ENCODE peak calls at places on chromosomes 2 and 18, in nine cellular contexts. Z is AG10803; K is right atrium auricular region; T is stimulated activated CD4-positive, alpha-beta T cell treated with anti-CD3 and anti-CD28 coated beads, Interleukin-2, amount 100 ng/mL, for 24 hours; M is T-helper 9 cell; Q is NCI-H2081; D is fibroblast of mammary gland; H is effector memory CD8-positive, alpha-beta T cell; C is GM18507. X is an unnamed sample.

GRCh38 chr2:172088245-172089004 is 3.1 kb downstream of the DLX1 start:
- DNase-seq in Z (no peak), T (no peak), M (no peak), C (no peak), K (no peak), D (no peak), H (no peak), Q (no peak), X (no peak)

GRCh38 chr2:213288913-213289700 is 4.8 kb downstream of the SPAG16 start:
- DNase-seq in K (no peak), C (no peak), Q (no peak), T (no peak), Z (peak), M (no peak), H (no peak), D (peak), X (no peak)

GRCh38 chr2:216838146-216838545 is 21.7 kb downstream of the TNP1 start:
- DNase-seq in C (no peak), D (no peak), Z (no peak), K (no peak), T (no peak), M (no peak), H (no peak), Q (no peak), X (no peak)

GRCh38 chr18:59050661-59051057 is 89.0 kb upstream of the SEC11C start:
- DNase-seq in T (no peak), C (no peak), K (no peak), Q (no peak), M (no peak), H (no peak), D (no peak), Z (no peak), X (no peak)

GRCh38 chr18:35267161-35267651 is 22.8 kb downstream of the ZSCAN30 start:
- DNase-seq in H (peak), Z (peak), Q (peak), M (peak), C (no peak), T (peak), K (peak), D (peak), X (no peak)

GRCh38 chr2:2530334-2530733 is 199.3 kb upstream of the MYT1L start:
- DNase-seq in D (no peak), M (no peak), C (no peak), T (no peak), Q (no peak), H (no peak), Z (no peak), K (no peak), X (no peak)

GRCh38 chr2:15943914-15944313 is 3.6 kb downstream of the MYCN start:
- DNase-seq in H (no peak), Z (no peak), D (no peak), M (no peak), K (no peak), C (no peak), Q (no peak), T (no peak), X (peak)

GRCh38 chr2:50594233-50594632 is 437.7 kb downstream of the NRXN1 start:
- DNase-seq in C (no peak), K (no peak), H (no peak), D (no peak), T (no peak), M (no peak), Q (peak), Z (no peak), X (no peak)

GRCh38 chr18:36849288-36850011 is 20.5 kb downstream of the KIAA1328 start:
- DNase-seq in T (no peak), Q (no peak), M (no peak), C (no peak), H (no peak), D (peak), Z (peak), K (no peak), X (no peak)

GRCh38 chr2:201858781-201859180 is 52.4 kb downstream of the CDK15 start:
- DNase-seq in D (peak), Z (peak), M (no peak), H (no peak), K (no peak), C (no peak), Q (no peak), T (peak), X (peak)

GRCh38 chr2:237299897-237300296 is 114.1 kb downstream of the COL6A3 start:
- DNase-seq in C (no peak), Z (peak), Q (no peak), T (no peak), K (no peak), D (peak), M (no peak), H (no peak), X (peak)

GRCh38 chr2:152120430-152120829 is 21.6 kb upstream of the CACNB4 start:
- DNase-seq in H (no peak), M (no peak), T (no peak), Z (no peak), C (no peak), Q (no peak), K (no peak), D (no peak), X (no peak)

GRCh38 chr18:63073481-63073880 is 246.1 kb downstream of the BCL2 start:
- DNase-seq in H (peak), M (no peak), T (no peak), Z (no peak), K (no peak), Q (no peak), D (no peak), C (peak), X (no peak)

GRCh38 chr2:233003658-233004555 is 9.1 kb downstream of the NGEF start:
- DNase-seq in T (no peak), Q (no peak), D (no peak), M (no peak), H (no peak), C (no peak), Z (no peak), K (peak), X (no peak)

GRCh38 chr2:32135409-32135808 is 30.3 kb upstream of the SLC30A6 start:
- DNase-seq in Z (peak), K (no peak), D (peak), Q (peak), M (no peak), C (peak), T (no peak), H (no peak), X (peak)

GRCh38 chr18:59546164-59546563 is 151.1 kb downstream of the CCBE1 start:
- DNase-seq in K (no peak), H (no peak), Q (no peak), C (no peak), T (no peak), Z (no peak), M (no peak), D (peak), X (no peak)

GRCh38 chr2:109335586-109336266 is 206.7 kb downstream of the SH3RF3 start:
- DNase-seq in C (no peak), K (no peak), Q (no peak), M (no peak), Z (peak), D (peak), T (no peak), H (no peak), X (peak)

GRCh38 chr18:30486856-30487255 is 555.7 kb downstream of the DSC3 start:
- DNase-seq in D (peak), Q (no peak), M (no peak), C (no peak), T (no peak), H (no peak), Z (peak), K (no peak), X (no peak)

GRCh38 chr2:221501883-221502269 is 70.2 kb downstream of the EPHA4 start:
- DNase-seq in M (no peak), D (no peak), T (no peak), Z (no peak), Q (no peak), C (no peak), H (no peak), K (no peak), X (no peak)

GRCh38 chr2:136118819-136119716 is 1.1 kb upstream of the CXCR4 start:
- DNase-seq in T (peak), H (peak), Z (no peak), C (no peak), D (no peak), Q (peak), M (peak), K (no peak), X (peak)

GRCh38 chr2:98944786-98945185 is 8.8 kb upstream of the CRACDL start:
- DNase-seq in H (no peak), Q (no peak), D (peak), K (no peak), M (no peak), C (no peak), T (no peak), Z (peak), X (peak)

GRCh38 chr2:206856474-206856873 is 82.8 kb upstream of the CPO start:
- DNase-seq in Q (no peak), T (no peak), K (no peak), Z (peak), H (no peak), M (no peak), C (no peak), D (peak), X (peak)

GRCh38 chr2:146734042-146734715 is 1110.7 kb upstream of the ACVR2A start:
- DNase-seq in Q (peak), Z (peak), H (no peak), K (no peak), M (no peak), C (no peak), D (peak), T (no peak), X (peak)

GRCh38 chr2:241312082-241312481 is 3.4 kb downstream of the HDLBP start:
- DNase-seq in K (no peak), H (no peak), Z (peak), D (peak), T (no peak), M (no peak), Q (no peak), C (no peak), X (peak)

GRCh38 chr2:177771191-177771590 is 301.4 kb downstream of the PDE11A start:
- DNase-seq in K (no peak), D (no peak), T (no peak), Q (no peak), H (no peak), C (no peak), M (no peak), Z (peak), X (no peak)

GRCh38 chr2:201220102-201220570 is 37.2 kb downstream of the CASP10 start:
- DNase-seq in H (no peak), C (no peak), M (no peak), T (no peak), Q (peak), D (no peak), Z (no peak), K (no peak), X (no peak)

GRCh38 chr2:186780701-186781316 is 68.2 kb downstream of the ZSWIM2 start:
- DNase-seq in D (peak), H (no peak), K (no peak), Z (peak), C (no peak), Q (peak), T (no peak), M (no peak), X (no peak)

GRCh38 chr2:42722328-42723190 is 41.4 kb downstream of the OXER1 start:
- DNase-seq in C (peak), Q (no peak), Z (peak), M (no peak), D (peak), T (no peak), H (no peak), K (peak), X (peak)

GRCh38 chr2:6474368-6475140 is 391.2 kb downstream of the CMPK2 start:
- DNase-seq in K (no peak), C (no peak), T (no peak), Q (no peak), D (no peak), H (no peak), Z (no peak), M (no peak), X (no peak)

GRCh38 chr18:58570360-58571064 is 58.4 kb downstream of the ALPK2 start:
- DNase-seq in C (no peak), M (no peak), Z (peak), T (no peak), H (no peak), K (no peak), D (peak), Q (no peak), X (no peak)

GRCh38 chr2:215847718-215848117 is 165.6 kb downstream of the MREG start:
- DNase-seq in Z (no peak), K (no peak), C (no peak), M (no peak), T (no peak), D (peak), H (no peak), Q (no peak), X (peak)

GRCh38 chr2:36438454-36438977 is 82.9 kb downstream of the CRIM1 start:
- DNase-seq in T (no peak), D (peak), Q (no peak), Z (peak), M (no peak), H (no peak), K (no peak), C (no peak), X (peak)